ENCODE peak calls at places on chromosomes 11 and 22, in five cellular contexts. One of them, this sample, is unnamed. For H3K36me3 and H3K27me3, the result is how much of the 10 kb centered on the place peaks cover.

GRCh38 chr11:26465270-26465669 is 106.8 kb downstream of the MUC15 start:
- DNase-seq in pancreas: no peak
- DNase-seq in iPS DF 6.9: no peak
- DNase-seq in endodermal cell: no peak
- DNase-seq in transverse colon: no peak
- DNase-seq in this sample: no peak

GRCh38 chr11:96329419-96329818 is 13.6 kb downstream of the MAML2 start:
- DNase-seq in pancreas: no peak
- DNase-seq in iPS DF 6.9: no peak
- DNase-seq in endodermal cell: no peak
- DNase-seq in transverse colon: no peak
- DNase-seq in this sample: no peak

GRCh38 chr22:47154621-47155081 is 392.2 kb downstream of the TBC1D22A start:
- DNase-seq in pancreas: peak
- DNase-seq in iPS DF 6.9: no peak
- DNase-seq in endodermal cell: no peak
- DNase-seq in transverse colon: no peak
- DNase-seq in this sample: no peak

GRCh38 chr11:133726576-133726975 is 118.7 kb downstream of the SPATA19 start:
- DNase-seq in pancreas: no peak
- DNase-seq in iPS DF 6.9: no peak
- DNase-seq in endodermal cell: no peak
- DNase-seq in transverse colon: no peak
- DNase-seq in this sample: no peak

GRCh38 chr11:15819679-15820286 is 536.6 kb downstream of the SOX6 start:
- DNase-seq in pancreas: peak
- DNase-seq in iPS DF 6.9: peak
- DNase-seq in endodermal cell: peak
- DNase-seq in transverse colon: peak
- DNase-seq in this sample: peak

GRCh38 chr11:128940603-128941002 is 2.1 kb downstream of the TP53AIP1 start:
- DNase-seq in pancreas: no peak
- DNase-seq in iPS DF 6.9: no peak
- DNase-seq in endodermal cell: no peak
- DNase-seq in transverse colon: no peak
- DNase-seq in this sample: no peak

GRCh38 chr11:133122260-133122659 is 410.0 kb downstream of the OPCML start:
- DNase-seq in pancreas: no peak
- DNase-seq in iPS DF 6.9: no peak
- DNase-seq in endodermal cell: no peak
- DNase-seq in transverse colon: no peak
- DNase-seq in this sample: no peak

GRCh38 chr22:31846161-31847115 is 92.6 kb downstream of the DEPDC5 start:
- DNase-seq in pancreas: no peak
- DNase-seq in iPS DF 6.9: no peak
- DNase-seq in endodermal cell: peak
- DNase-seq in transverse colon: no peak
- DNase-seq in this sample: peak

GRCh38 chr22:30371981-30372380 is 15.2 kb downstream of the CCDC157 start:
- DNase-seq in pancreas: no peak
- DNase-seq in iPS DF 6.9: no peak
- DNase-seq in endodermal cell: no peak
- DNase-seq in transverse colon: no peak
- DNase-seq in this sample: no peak

DNA sequence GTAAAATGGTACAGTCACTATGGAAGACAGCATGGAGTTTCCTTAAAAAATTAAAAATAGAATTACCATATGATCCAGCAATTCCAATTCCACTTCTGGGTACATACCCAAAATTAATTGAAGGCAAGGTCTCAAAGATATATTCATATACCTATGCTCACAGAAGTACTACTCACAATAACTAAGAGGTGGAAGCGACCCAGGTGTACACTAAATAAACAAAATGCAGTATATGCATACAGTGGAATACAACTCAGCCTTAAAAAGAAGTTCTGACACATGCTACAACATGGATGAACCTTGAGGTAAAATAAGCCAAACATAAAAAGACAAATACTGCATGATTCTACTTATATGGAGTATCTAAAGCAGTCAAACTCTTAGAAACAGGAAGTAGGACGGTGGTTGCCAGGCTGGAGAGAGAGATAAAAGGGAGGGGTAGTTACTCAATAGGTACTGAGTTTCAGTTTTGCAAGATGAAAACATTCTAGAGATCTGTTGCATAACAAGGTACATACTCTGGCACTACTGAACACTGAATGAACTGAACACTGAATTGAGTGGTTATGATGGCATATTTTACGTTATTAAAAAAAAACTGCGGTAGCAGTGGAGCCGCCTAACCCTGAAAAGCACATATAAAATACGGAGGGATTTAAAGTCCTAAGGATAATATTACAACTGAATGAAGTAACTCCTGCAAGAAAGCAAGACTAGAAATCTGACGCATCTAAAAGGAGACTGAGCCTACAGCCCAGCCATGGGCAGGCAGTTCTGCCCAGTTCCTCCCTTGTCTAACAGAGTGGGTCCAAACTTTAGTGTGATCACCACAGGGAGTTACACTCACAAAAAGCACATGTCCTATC is 12.8 kb downstream of the DGCR2 start:
- DNase-seq in pancreas: no peak
- DNase-seq in iPS DF 6.9: no peak
- DNase-seq in endodermal cell: no peak
- DNase-seq in transverse colon: peak
- DNase-seq in this sample: peak
- H3K4me3 ChIP-seq in pancreas: no peak
- H3K4me3 ChIP-seq in iPS DF 6.9: no peak
- H3K4me3 ChIP-seq in endodermal cell: no peak
- H3K4me3 ChIP-seq in transverse colon: no peak
- H3K4me3 ChIP-seq in this sample: no peak

DNA sequence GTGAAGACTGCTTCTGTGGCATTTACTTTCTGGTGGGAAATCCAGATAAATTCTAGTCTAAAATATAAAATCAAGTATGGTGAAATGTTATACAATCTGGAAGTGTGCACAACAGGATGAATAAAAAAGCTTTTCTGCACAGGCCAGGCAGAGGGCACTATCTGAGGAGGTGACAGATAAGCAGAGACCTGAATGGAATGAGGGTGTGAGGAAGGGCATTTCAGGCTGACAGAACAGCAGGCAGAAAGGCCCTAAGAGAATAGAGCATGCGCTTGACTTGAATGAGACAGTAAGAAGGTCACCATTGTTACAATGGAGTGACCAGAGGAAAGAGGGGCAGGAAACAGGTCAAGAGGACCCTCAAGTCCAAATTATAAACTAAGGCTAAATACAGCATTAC is 33.6 kb upstream of the FNBP4 start:
- DNase-seq in pancreas: no peak
- DNase-seq in iPS DF 6.9: no peak
- DNase-seq in endodermal cell: no peak
- DNase-seq in transverse colon: no peak
- DNase-seq in this sample: no peak
- H3K36me3 ChIP-seq in pancreas: under half
- H3K36me3 ChIP-seq in iPS DF 6.9: under half
- H3K36me3 ChIP-seq in endodermal cell: half or more
- H3K36me3 ChIP-seq in transverse colon: half or more
- H3K36me3 ChIP-seq in this sample: under half

GRCh38 chr22:44353063-44353440 is 40.3 kb upstream of the SHISAL1 start:
- DNase-seq in pancreas: peak
- DNase-seq in iPS DF 6.9: no peak
- DNase-seq in endodermal cell: no peak
- DNase-seq in transverse colon: no peak
- DNase-seq in this sample: peak

GRCh38 chr22:44357296-44357961 is 44.7 kb upstream of the SHISAL1 start:
- DNase-seq in pancreas: peak
- DNase-seq in iPS DF 6.9: no peak
- DNase-seq in endodermal cell: peak
- DNase-seq in transverse colon: no peak
- DNase-seq in this sample: peak

GRCh38 chr22:44357962-44358553 is 45.3 kb upstream of the SHISAL1 start:
- DNase-seq in pancreas: peak
- DNase-seq in iPS DF 6.9: no peak
- DNase-seq in endodermal cell: peak
- DNase-seq in transverse colon: peak
- DNase-seq in this sample: peak

GRCh38 chr22:44354288-44354687 is 41.5 kb upstream of the SHISAL1 start:
- DNase-seq in pancreas: peak
- DNase-seq in iPS DF 6.9: no peak
- DNase-seq in endodermal cell: peak
- DNase-seq in transverse colon: no peak
- DNase-seq in this sample: no peak

GRCh38 chr22:44355688-44356070 is 42.9 kb upstream of the SHISAL1 start:
- DNase-seq in pancreas: peak
- DNase-seq in iPS DF 6.9: no peak
- DNase-seq in endodermal cell: peak
- DNase-seq in transverse colon: no peak
- DNase-seq in this sample: no peak
- H3K27me3 ChIP-seq in pancreas: under half
- H3K27me3 ChIP-seq in iPS DF 6.9: under half
- H3K27me3 ChIP-seq in endodermal cell: under half
- H3K27me3 ChIP-seq in transverse colon: under half
- H3K27me3 ChIP-seq in this sample: under half

GRCh38 chr11:46597609-46598219 is 3.9 kb upstream of the AMBRA1 start:
- DNase-seq in pancreas: no peak
- DNase-seq in iPS DF 6.9: no peak
- DNase-seq in endodermal cell: no peak
- DNase-seq in transverse colon: no peak
- DNase-seq in this sample: no peak

GRCh38 chr11:46597155-46597554 is 3.3 kb upstream of the AMBRA1 start:
- DNase-seq in pancreas: no peak
- DNase-seq in iPS DF 6.9: no peak
- DNase-seq in endodermal cell: no peak
- DNase-seq in transverse colon: no peak
- DNase-seq in this sample: no peak

GRCh38 chr11:46593550-46594382 is at the start of gene AMBRA1:
- DNase-seq in pancreas: peak
- DNase-seq in iPS DF 6.9: peak
- DNase-seq in endodermal cell: peak
- DNase-seq in transverse colon: peak
- DNase-seq in this sample: peak

GRCh38 chr11:46594383-46594718 is 528 bp upstream of the AMBRA1 start:
- DNase-seq in pancreas: no peak
- DNase-seq in iPS DF 6.9: no peak
- DNase-seq in endodermal cell: no peak
- DNase-seq in transverse colon: no peak
- DNase-seq in this sample: no peak

DNA sequence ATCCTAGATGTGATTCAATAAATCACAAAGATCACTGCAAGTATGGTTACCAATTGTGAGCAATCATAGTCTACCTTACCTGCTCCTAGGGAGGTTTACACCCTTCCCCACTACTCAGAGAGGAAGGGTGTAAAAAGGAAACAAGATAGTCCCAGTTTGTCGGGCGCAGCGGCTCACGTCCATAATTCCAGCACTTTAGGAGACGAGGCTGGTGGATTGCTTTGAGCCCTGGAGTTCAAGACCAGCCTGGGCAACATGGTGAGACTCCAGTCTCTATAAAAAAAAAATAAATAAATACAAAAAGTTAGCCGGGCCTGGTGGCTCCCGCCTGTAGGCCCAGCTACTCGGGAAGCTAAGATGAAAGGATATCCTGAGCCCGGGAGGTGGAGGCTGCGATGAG is 962 bp upstream of the AMBRA1 start:
- DNase-seq in pancreas: no peak
- DNase-seq in iPS DF 6.9: no peak
- DNase-seq in endodermal cell: no peak
- DNase-seq in transverse colon: no peak
- DNase-seq in this sample: no peak
- H3K4me3 ChIP-seq in pancreas: no peak
- H3K4me3 ChIP-seq in iPS DF 6.9: no peak
- H3K4me3 ChIP-seq in endodermal cell: peak
- H3K4me3 ChIP-seq in transverse colon: no peak
- H3K4me3 ChIP-seq in this sample: no peak

DNA sequence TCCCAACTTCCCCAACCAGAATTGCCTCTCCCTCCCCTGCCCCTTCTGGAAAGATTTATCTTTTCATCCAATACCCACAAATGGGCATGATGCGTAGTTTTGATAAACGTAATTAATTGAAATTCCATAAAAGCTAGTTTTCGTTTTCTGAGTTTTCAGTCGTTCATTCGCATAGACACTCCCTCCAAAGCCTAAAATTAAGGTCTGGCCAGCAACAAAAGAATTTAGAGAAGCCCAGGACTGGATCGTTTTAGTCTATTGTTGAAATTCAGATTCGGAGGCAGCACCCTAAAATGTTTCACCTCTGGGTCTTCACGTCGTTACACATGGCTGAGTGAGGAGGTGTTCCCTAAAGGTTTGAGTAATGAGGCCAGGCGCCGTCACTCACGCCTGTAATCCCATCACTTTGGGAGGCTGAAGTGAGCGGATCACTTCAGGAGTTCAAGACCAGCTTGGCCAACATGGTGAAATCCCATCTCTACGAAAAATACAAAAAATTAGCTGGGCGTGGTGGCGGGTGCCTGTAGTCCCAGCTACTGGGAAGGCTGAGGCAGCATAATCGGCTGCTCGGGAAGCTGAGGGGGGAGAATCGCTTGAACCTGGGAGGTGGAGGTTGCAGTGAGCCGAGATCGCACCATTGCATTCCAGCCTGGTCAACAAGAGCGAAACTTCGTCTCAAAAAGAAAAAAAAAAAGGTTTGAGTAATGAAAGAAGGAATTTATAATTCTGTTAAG is 589 bp upstream of the NDUFC2 start:
- DNase-seq in pancreas: no peak
- DNase-seq in iPS DF 6.9: no peak
- DNase-seq in endodermal cell: no peak
- DNase-seq in transverse colon: no peak
- DNase-seq in this sample: no peak
- H3K36me3 ChIP-seq in pancreas: under half
- H3K36me3 ChIP-seq in iPS DF 6.9: under half
- H3K36me3 ChIP-seq in endodermal cell: under half
- H3K36me3 ChIP-seq in transverse colon: under half
- H3K36me3 ChIP-seq in this sample: under half

This sample was measured in H7.